ENCODE peak calls at places on chromosomes 12 and 14, in seven cellular contexts. H is ovary; I is GM19239; T is stimulated activated CD8-positive, alpha-beta memory T cell treated with anti-CD3 and anti-CD28 coated beads, Interleukin-4, amount 100 ng/mL, for 48 hours; C is fibroblast of mammary gland; M is activated CD4-positive, alpha-beta T cell treated with anti-CD3 and anti-CD28 coated beads, Interleukin-2, amount 50 U/mL, for 4 hours; N is naive thymus-derived CD8-positive, alpha-beta T cell. R is an unnamed sample.

GRCh38 chr12:96425321-96425720 is 25.1 kb upstream of the CDK17 start:
- DNase-seq in I (no peak), H (no peak), N (no peak), C (peak; percentile 100), T (no peak), M (no peak), R (no peak)

GRCh38 chr12:77615331-77615730 is 215.4 kb upstream of the NAV3 start:
- DNase-seq in T (no peak), I (no peak), C (peak; percentile 40), H (no peak), M (no peak), N (no peak), R (peak; percentile 18)

GRCh38 chr12:131350943-131351318 is 360.0 kb upstream of the SFSWAP start:
- DNase-seq in H (no peak), T (no peak), M (no peak), N (no peak), C (no peak), I (no peak), R (no peak)

GRCh38 chr12:64099430-64099829 is 122.7 kb downstream of the KICS2 start:
- DNase-seq in H (no peak), M (no peak), T (no peak), N (no peak), I (no peak), C (peak; percentile 97), R (no peak)

GRCh38 chr12:50241178-50241577 is 42.1 kb downstream of the LIMA1 start:
- DNase-seq in N (no peak), C (no peak), H (no peak), I (no peak), T (no peak), M (no peak), R (no peak)

GRCh38 chr14:88987516-88987915 is 163.1 kb downstream of the TTC8 start:
- DNase-seq in N (no peak), M (no peak), H (no peak), I (no peak), C (no peak), T (no peak), R (no peak)

GRCh38 chr14:32078030-32078793 is 1.1 kb downstream of the ARHGAP5 start:
- DNase-seq in C (peak; percentile 33), I (no peak), H (no peak), N (no peak), M (no peak), T (no peak), R (no peak)

GRCh38 chr14:53883739-53884138 is 72.9 kb downstream of the BMP4 start:
- DNase-seq in C (no peak), I (no peak), T (no peak), H (no peak), M (no peak), N (no peak), R (no peak)

GRCh38 chr12:110540048-110540447 is 37.9 kb downstream of the RAD9B start:
- DNase-seq in M (no peak), N (no peak), H (no peak), C (peak; percentile 83), T (no peak), I (no peak), R (no peak)

GRCh38 chr12:104137902-104138746 is at the start of gene NFYB:
- DNase-seq in I (peak; percentile 100), M (peak; percentile 85), H (peak; percentile 95), C (peak; percentile 97), T (peak; percentile 92), N (peak; percentile 92), R (peak; percentile 88)

R was measured in WTC11.